ENCODE peak calls at places on chromosome 9, in ten cellular contexts. I, L, M, B, H, D, K, U, Z and N are unnamed samples.

GRCh38 chr9:99377790-99378775 is 156.0 kb downstream of the SEC61B start:
- DNase-seq in I (peak), L (no peak), M (no peak), B (no peak), H (no peak), D (no peak), K (no peak), U (peak), Z (no peak), N (no peak)

GRCh38 chr9:130925050-130925678 is 13.9 kb downstream of the FIBCD1 start:
- DNase-seq in I (no peak), L (no peak), M (no peak), B (no peak), H (no peak), D (no peak), K (no peak), U (no peak), Z (no peak), N (no peak)

GRCh38 chr9:87517732-87518131 is 20.1 kb downstream of the DAPK1 start:
- DNase-seq in I (no peak), L (no peak), M (no peak), B (no peak), H (no peak), D (no peak), K (no peak), U (no peak), Z (no peak), N (no peak)

GRCh38 chr9:83299556-83299955 is 236.6 kb upstream of the RASEF start:
- DNase-seq in I (peak), L (no peak), M (peak), B (no peak), H (no peak), D (peak), K (no peak), U (peak), Z (no peak), N (no peak)

GRCh38 chr9:137078701-137079400 is 1.5 kb downstream of the UAP1L1 start:
- DNase-seq in I (no peak), L (no peak), M (peak), B (no peak), H (no peak), D (no peak), K (no peak), U (no peak), Z (peak), N (no peak)

GRCh38 chr9:123394291-123395235 is 38.6 kb downstream of the CRB2 start:
- DNase-seq in I (no peak), L (no peak), M (no peak), B (no peak), H (no peak), D (no peak), K (peak), U (no peak), Z (no peak), N (no peak)

GRCh38 chr9:82457959-82458358 is 469.4 kb downstream of the SPATA31D1 start:
- DNase-seq in I (no peak), L (no peak), M (no peak), B (no peak), H (no peak), D (no peak), K (no peak), U (no peak), Z (no peak), N (no peak)

GRCh38 chr9:113519401-113520108 is 56.0 kb downstream of the RGS3 start:
- DNase-seq in I (peak), L (no peak), M (no peak), B (no peak), H (no peak), D (peak), K (no peak), U (no peak), Z (no peak), N (peak)

GRCh38 chr9:22423566-22423965 is 23.1 kb upstream of the DMRTA1 start:
- DNase-seq in I (no peak), L (no peak), M (no peak), B (no peak), H (no peak), D (no peak), K (no peak), U (no peak), Z (no peak), N (no peak)